ENCODE peak calls at places on chromosomes 7 and 10, in five cellular contexts. G is RPMI8226, F is HCT116, R is hepatocyte, C is NCI-H774. T is an unnamed sample.

GRCh38 chr10:24993237-24993958 is 22.6 kb downstream of the ENKUR start:
- DNase-seq in G (no peak), C (no peak), R (no peak), F (no peak), T (no peak)

GRCh38 chr7:27210441-27211083 is 10.7 kb upstream of the HOXA13 start:
- DNase-seq in F (no peak), G (peak; percentile 46), C (no peak), R (peak; percentile 82), T (no peak)

GRCh38 chr7:74187915-74188675 is 13.9 kb downstream of the EIF4H start:
- DNase-seq in C (no peak), F (no peak), G (no peak), R (no peak), T (no peak)

GRCh38 chr10:89633484-89633883 is 11.6 kb downstream of the PANK1 start:
- DNase-seq in G (no peak), C (no peak), R (peak; percentile 48), F (no peak), T (peak; percentile 46)

GRCh38 chr10:21737061-21737460 is 203.0 kb downstream of the MLLT10 start:
- DNase-seq in F (no peak), C (no peak), G (no peak), R (no peak), T (no peak)

GRCh38 chr10:99521474-99522077 is 11.2 kb upstream of the NKX2-3 start:
- DNase-seq in F (no peak), G (no peak), R (no peak), C (no peak), T (no peak)

GRCh38 chr10:63866747-63867140 is 345.5 kb downstream of the REEP3 start:
- DNase-seq in C (peak; percentile 24), F (peak; percentile 51), R (peak; percentile 29), G (peak; percentile 33), T (no peak)

GRCh38 chr7:134691820-134692705 is 45.4 kb downstream of the BPGM start:
- DNase-seq in F (no peak), R (peak; percentile 42), G (no peak), C (no peak), T (no peak)

GRCh38 chr10:784759-785538 is 95.5 kb upstream of the DIP2C start:
- DNase-seq in G (peak; percentile 52), R (peak; percentile 86), F (peak; percentile 58), C (peak; percentile 11), T (peak; percentile 62)

GRCh38 chr7:50552921-50553320 is 12.3 kb downstream of the DDC start:
- DNase-seq in R (peak; percentile 78), G (peak; percentile 18), C (no peak), F (no peak), T (peak; percentile 13)

GRCh38 chr10:17029581-17030271 is 99.9 kb downstream of the CUBN start:
- DNase-seq in C (no peak), F (peak; percentile 52), R (peak; percentile 70), G (no peak), T (peak; percentile 47)

GRCh38 chr10:120460776-120461175 is 3.7 kb downstream of the PLPP4 start:
- DNase-seq in G (no peak), R (peak; percentile 37), F (no peak), C (no peak), T (peak; percentile 80)

GRCh38 chr10:63502832-63503231 is 18.4 kb upstream of the REEP3 start:
- DNase-seq in F (no peak), G (no peak), C (no peak), R (no peak), T (no peak)

GRCh38 chr7:44534087-44534486 is 7.0 kb downstream of the NPC1L1 start:
- DNase-seq in C (peak; percentile 43), G (no peak), F (no peak), R (no peak), T (no peak)

GRCh38 chr10:28679941-28680752 is 2.8 kb downstream of the BAMBI start:
- DNase-seq in C (no peak), R (peak; percentile 54), G (peak; percentile 77), F (no peak), T (no peak)

GRCh38 chr10:3763035-3763456 is 22.0 kb downstream of the KLF6 start:
- DNase-seq in F (peak; percentile 72), G (no peak), C (no peak), R (peak; percentile 2), T (no peak)

GRCh38 chr10:130986828-130987227 is 324.7 kb downstream of the TCERG1L start:
- DNase-seq in F (no peak), C (no peak), R (no peak), G (no peak), T (no peak)

GRCh38 chr7:84633-85020 is 107.7 kb upstream of the FAM20C start:
- DNase-seq in F (no peak), C (no peak), G (no peak), R (peak; percentile 1), T (no peak)

GRCh38 chr10:31142026-31142425 is 110.4 kb upstream of the ZNF438 start:
- DNase-seq in F (no peak), C (no peak), G (no peak), R (no peak), T (peak; percentile 64)

GRCh38 chr7:108358553-108358952 is 97.7 kb downstream of the NRCAM start:
- DNase-seq in R (peak; percentile 83), C (peak; percentile 60), G (no peak), F (no peak), T (peak; percentile 38)

GRCh38 chr10:62250594-62251198 is 17.9 kb downstream of the RTKN2 start:
- DNase-seq in F (peak; percentile 72), C (no peak), R (peak; percentile 61), G (no peak), T (no peak)

GRCh38 chr10:97222346-97222961 is 36.7 kb upstream of the SLIT1 start:
- DNase-seq in R (peak; percentile 68), G (no peak), C (peak; percentile 1), F (no peak), T (no peak)

GRCh38 chr10:66822801-66823200 is 103.0 kb upstream of the LRRTM3 start:
- DNase-seq in G (peak; percentile 9), C (no peak), R (no peak), F (no peak), T (no peak)

GRCh38 chr7:28447071-28447470 is 34.8 kb downstream of the CREB5 start:
- DNase-seq in C (no peak), G (no peak), R (no peak), F (no peak), T (no peak)

GRCh38 chr10:69057261-69057950 is 30.5 kb upstream of the SRGN start:
- DNase-seq in G (no peak), F (no peak), R (no peak), C (no peak), T (no peak)

GRCh38 chr10:71471957-71472365 is 75.2 kb downstream of the CDH23 start:
- DNase-seq in R (no peak), C (no peak), F (no peak), G (no peak), T (no peak)

GRCh38 chr10:90020506-90020905 is 319.1 kb downstream of the KIF20B start:
- DNase-seq in F (no peak), G (no peak), C (no peak), R (no peak), T (no peak)

GRCh38 chr7:455110-455928 is 64.3 kb downstream of the PDGFA start:
- DNase-seq in R (peak; percentile 81), F (no peak), C (no peak), G (peak; percentile 42), T (no peak)

GRCh38 chr10:27792191-27792590 is 46.6 kb upstream of the MKX start:
- DNase-seq in R (no peak), G (no peak), F (no peak), C (no peak), T (no peak)

GRCh38 chr7:41245916-41246315 is 457.0 kb downstream of the INHBA start:
- DNase-seq in R (no peak), C (no peak), F (no peak), G (no peak), T (no peak)

GRCh38 chr10:61973169-61973568 is 71.7 kb downstream of the ARID5B start:
- DNase-seq in F (no peak), G (no peak), C (no peak), R (no peak), T (no peak)

T was measured in GM04504.